ENCODE peak calls at places on chromosomes 2 and 18, in six cellular contexts. Z is activated CD8-positive, alpha-beta memory T cell treated with anti-CD3 and anti-CD28 coated beads, Interleukin-2, amount 10 ng/mL, durations not matched to agents 7 days and 5 days; P is ovary; I is amygdala; C is aorta; R is activated gamma-delta T cell treated with Interleukin-2 at 50 U/mL for 16 hours. F is an unnamed sample.

GRCh38 chr2:238743243-238744068 is 104.4 kb upstream of the TWIST2 start:
- DNase-seq in Z (no peak), I (no peak), R (no peak), C (no peak), P (no peak), F (no peak)

GRCh38 chr2:218964041-218964771 is 4.7 kb downstream of the CDK5R2 start:
- DNase-seq in P (no peak), Z (no peak), R (no peak), C (no peak), I (no peak), F (no peak)

GRCh38 chr2:27613985-27614384 is 14.8 kb downstream of the CCDC121 start:
- DNase-seq in Z (no peak), R (no peak), P (no peak), C (no peak), I (no peak), F (no peak)

GRCh38 chr2:28716265-28716865 is 35.3 kb upstream of the PPP1CB start:
- DNase-seq in I (no peak), R (no peak), P (peak; percentile 69), C (peak; percentile 62), Z (no peak), F (no peak)

GRCh38 chr2:229083606-229084349 is 187.3 kb downstream of the PID1 start:
- DNase-seq in C (no peak), R (no peak), Z (no peak), P (no peak), I (no peak), F (no peak)

GRCh38 chr2:95034221-95034620 is 8.7 kb downstream of the MAL start:
- DNase-seq in P (no peak), I (no peak), R (no peak), C (no peak), Z (no peak), F (no peak)

GRCh38 chr2:221629478-221629877 is 57.4 kb upstream of the EPHA4 start:
- DNase-seq in C (no peak), Z (no peak), P (no peak), R (no peak), I (no peak), F (no peak)

GRCh38 chr2:241802421-241802749 is 6.6 kb upstream of the NEU4 start:
- DNase-seq in C (no peak), I (no peak), P (peak; percentile 14), R (no peak), Z (peak; percentile 30), F (no peak)

GRCh38 chr18:79912409-79912991 is 39.0 kb downstream of the SLC66A2 start:
- DNase-seq in C (no peak), Z (peak; percentile 63), R (peak; percentile 44), P (peak; percentile 18), I (no peak), F (peak; percentile 47)

GRCh38 chr2:70630761-70631160 is 77.1 kb upstream of the TGFA start:
- DNase-seq in C (no peak), Z (no peak), R (no peak), I (no peak), P (no peak), F (no peak)

F was measured in naive thymus-derived CD4-positive, alpha-beta T cell.